ENCODE peak calls at places on chromosomes 7 and 10, in nine cellular contexts. C is RWPE1; U is brain microvascular endothelial cell; M is naive thymus-derived CD4-positive, alpha-beta T cell; K is H1; F is left ventricle myocardium inferior; T is effector memory CD4-positive, alpha-beta T cell; H is kidney; O is A673. W is an unnamed sample.

GRCh38 chr10:45040921-45041320 is 40.2 kb downstream of the ZNF22 start:
- DNase-seq in M (no peak), O (no peak), T (no peak), F (no peak), H (no peak), U (peak), K (no peak), C (no peak), W (no peak)

GRCh38 chr7:28958235-28958945 is at the start of gene TRIL:
- DNase-seq in T (no peak), U (peak), O (peak), C (no peak), K (peak), M (no peak), F (peak), H (peak), W (peak)

GRCh38 chr10:79048639-79049550 is 19.9 kb upstream of the ZMIZ1 start:
- DNase-seq in M (no peak), K (no peak), H (peak), F (peak), T (no peak), U (no peak), O (no peak), C (no peak), W (no peak)

GRCh38 chr10:59885430-59886134 is 20.8 kb downstream of the CCDC6 start:
- DNase-seq in T (no peak), O (no peak), F (no peak), U (no peak), C (no peak), H (no peak), K (no peak), M (no peak), W (no peak)

GRCh38 chr10:46288601-46289206 is 1.9 kb downstream of the ANTXRL start:
- DNase-seq in H (no peak), C (no peak), F (no peak), U (no peak), T (no peak), K (no peak), O (no peak), M (no peak), W (no peak)

GRCh38 chr10:62374862-62375710 is 917 bp downstream of the ZNF365 start:
- DNase-seq in H (no peak), U (no peak), T (no peak), C (peak), F (no peak), K (no peak), M (no peak), O (peak), W (no peak)

GRCh38 chr7:116733924-116734591 is 62.1 kb downstream of the MET start:
- DNase-seq in U (no peak), H (no peak), C (no peak), T (no peak), O (no peak), K (no peak), M (no peak), F (no peak), W (no peak)

GRCh38 chr7:123769371-123769770 is 20.6 kb upstream of the WASL start:
- DNase-seq in T (no peak), M (no peak), C (peak), K (no peak), U (peak), F (peak), O (no peak), H (no peak), W (no peak)

GRCh38 chr10:102150970-102151773 is 1.0 kb upstream of the NOLC1 start:
- DNase-seq in M (no peak), F (no peak), O (no peak), K (no peak), C (peak), H (peak), T (no peak), U (peak), W (no peak)

GRCh38 chr10:45063605-45064231 is 63.0 kb downstream of the ZNF22 start:
- DNase-seq in K (no peak), C (no peak), H (no peak), O (no peak), T (no peak), F (no peak), M (no peak), U (no peak), W (no peak)

GRCh38 chr7:129412501-129412900 is 21.7 kb upstream of the STRIP2 start:
- DNase-seq in M (no peak), H (no peak), U (no peak), K (no peak), O (no peak), T (no peak), F (no peak), C (no peak), W (no peak)

GRCh38 chr7:121336579-121336978 is 7.8 kb downstream of the WNT16 start:
- DNase-seq in K (no peak), U (no peak), F (no peak), O (no peak), C (no peak), M (no peak), H (no peak), T (no peak), W (no peak)

GRCh38 chr10:70775679-70776454 is 9.3 kb downstream of the TBATA start:
- DNase-seq in M (no peak), H (peak), C (no peak), K (peak), F (no peak), T (no peak), O (no peak), U (no peak), W (no peak)

GRCh38 chr7:22443370-22444180 is 56.4 kb downstream of the STEAP1B start:
- DNase-seq in K (no peak), H (no peak), O (no peak), C (no peak), M (no peak), F (no peak), U (peak), T (no peak), W (no peak)

GRCh38 chr10:43760514-43760913 is 111.8 kb upstream of the ZNF32 start:
- DNase-seq in O (no peak), M (no peak), C (no peak), K (no peak), H (no peak), T (no peak), F (no peak), U (no peak), W (no peak)

GRCh38 chr7:134186801-134187200 is 59.7 kb downstream of the LRGUK start:
- DNase-seq in K (no peak), U (peak), C (no peak), M (no peak), H (no peak), T (no peak), F (no peak), O (no peak), W (no peak)

GRCh38 chr7:80532153-80532552 is 20.3 kb upstream of the GNAT3 start:
- DNase-seq in C (no peak), O (no peak), M (no peak), F (no peak), K (no peak), T (no peak), H (no peak), U (no peak), W (no peak)

GRCh38 chr10:78567680-78568453 is 500.9 kb upstream of the ZMIZ1 start:
- DNase-seq in T (no peak), O (no peak), U (no peak), K (no peak), H (no peak), F (no peak), C (no peak), M (no peak), W (no peak)

GRCh38 chr7:43211276-43211675 is 98.8 kb downstream of the HECW1 start:
- DNase-seq in F (no peak), U (no peak), H (no peak), K (no peak), O (no peak), T (no peak), M (no peak), C (no peak), W (no peak)

GRCh38 chr10:117461766-117462423 is 80.7 kb upstream of the EMX2 start:
- DNase-seq in T (no peak), F (no peak), K (no peak), M (no peak), O (peak), H (peak), U (peak), C (peak), W (no peak)

GRCh38 chr7:158110661-158111555 is 476.7 kb downstream of the PTPRN2 start:
- DNase-seq in K (peak), U (no peak), H (no peak), T (no peak), O (no peak), C (no peak), F (no peak), M (no peak), W (no peak)

GRCh38 chr7:70545214-70545613 is 586.7 kb upstream of the GALNT17 start:
- DNase-seq in C (no peak), O (no peak), M (no peak), T (no peak), U (no peak), H (no peak), K (no peak), F (no peak), W (no peak)

GRCh38 chr7:146116452-146117219 is at the start of gene CNTNAP2:
- DNase-seq in H (peak), T (no peak), C (no peak), K (peak), M (no peak), O (peak), F (peak), U (peak), W (peak)

GRCh38 chr7:7772385-7772784 is 54.0 kb upstream of the RPA3 start:
- DNase-seq in F (no peak), T (no peak), K (no peak), H (no peak), C (peak), O (no peak), U (no peak), M (no peak), W (no peak)

GRCh38 chr7:5567810-5568209 is 144.2 kb upstream of the TNRC18 start:
- DNase-seq in C (no peak), T (no peak), F (no peak), O (peak), M (no peak), H (no peak), K (no peak), U (no peak), W (no peak)

GRCh38 chr10:90319188-90319914 is 538.5 kb downstream of the HTR7 start:
- DNase-seq in H (no peak), F (no peak), C (peak), U (peak), M (no peak), T (no peak), K (peak), O (peak), W (no peak)

GRCh38 chr7:13321321-13321720 is 633.9 kb downstream of the ARL4A start:
- DNase-seq in H (no peak), K (no peak), U (no peak), M (no peak), F (no peak), C (no peak), O (no peak), T (no peak), W (no peak)

GRCh38 chr10:105506258-105506657 is 865.2 kb downstream of the SORCS3 start:
- DNase-seq in M (no peak), O (no peak), U (no peak), T (no peak), K (no peak), H (no peak), C (no peak), F (no peak), W (no peak)

GRCh38 chr7:23928391-23928790 is 218.4 kb downstream of the STK31 start:
- DNase-seq in O (no peak), C (no peak), K (no peak), H (no peak), F (no peak), T (no peak), M (no peak), U (no peak), W (no peak)

GRCh38 chr7:2195403-2196246 is 37.1 kb downstream of the MAD1L1 start:
- DNase-seq in F (peak), K (no peak), O (no peak), C (peak), M (no peak), U (no peak), H (no peak), T (no peak), W (peak)

GRCh38 chr10:121309164-121309563 is 289.1 kb downstream of the FGFR2 start:
- DNase-seq in C (peak), T (no peak), F (no peak), U (no peak), K (no peak), M (no peak), O (no peak), H (no peak), W (no peak)

GRCh38 chr10:26621889-26622681 is 75.4 kb upstream of the PDSS1 start:
- DNase-seq in F (peak), C (peak), K (peak), T (no peak), O (no peak), M (no peak), U (no peak), H (no peak), W (no peak)

GRCh38 chr10:130259380-130259779 is 123.2 kb downstream of the GLRX3 start:
- DNase-seq in M (no peak), F (no peak), H (no peak), K (no peak), T (no peak), U (no peak), C (no peak), O (no peak), W (no peak)

GRCh38 chr10:61618388-61618961 is 44.3 kb upstream of the CABCOCO1 start:
- DNase-seq in C (no peak), H (no peak), F (no peak), M (no peak), O (no peak), K (no peak), U (no peak), T (no peak), W (no peak)

GRCh38 chr7:45074738-45075644 is 13.8 kb downstream of the NACAD start:
- DNase-seq in T (no peak), U (no peak), H (peak), O (no peak), C (no peak), K (no peak), M (no peak), F (no peak), W (no peak)
- H3K27ac ChIP-seq in T (no peak), U (no peak), H (no peak), O (no peak), C (peak), K (no peak), M (no peak), F (no peak), W (no peak)

GRCh38 chr7:48085942-48086341 is 3.1 kb upstream of the UPP1 start:
- DNase-seq in C (no peak), O (no peak), K (no peak), T (no peak), F (no peak), U (no peak), M (no peak), H (no peak), W (no peak)
- H3K27ac ChIP-seq in C (peak), O (no peak), K (no peak), T (no peak), F (no peak), U (no peak), M (peak), H (no peak), W (no peak)

GRCh38 chr7:135798104-135798503 is 49.5 kb upstream of the FAM180A start:
- DNase-seq in U (no peak), H (no peak), M (no peak), K (no peak), F (no peak), O (no peak), T (no peak), C (no peak), W (no peak)
- H3K27ac ChIP-seq in U (no peak), H (no peak), M (no peak), K (no peak), F (no peak), O (no peak), T (no peak), C (no peak), W (no peak)

DNA sequence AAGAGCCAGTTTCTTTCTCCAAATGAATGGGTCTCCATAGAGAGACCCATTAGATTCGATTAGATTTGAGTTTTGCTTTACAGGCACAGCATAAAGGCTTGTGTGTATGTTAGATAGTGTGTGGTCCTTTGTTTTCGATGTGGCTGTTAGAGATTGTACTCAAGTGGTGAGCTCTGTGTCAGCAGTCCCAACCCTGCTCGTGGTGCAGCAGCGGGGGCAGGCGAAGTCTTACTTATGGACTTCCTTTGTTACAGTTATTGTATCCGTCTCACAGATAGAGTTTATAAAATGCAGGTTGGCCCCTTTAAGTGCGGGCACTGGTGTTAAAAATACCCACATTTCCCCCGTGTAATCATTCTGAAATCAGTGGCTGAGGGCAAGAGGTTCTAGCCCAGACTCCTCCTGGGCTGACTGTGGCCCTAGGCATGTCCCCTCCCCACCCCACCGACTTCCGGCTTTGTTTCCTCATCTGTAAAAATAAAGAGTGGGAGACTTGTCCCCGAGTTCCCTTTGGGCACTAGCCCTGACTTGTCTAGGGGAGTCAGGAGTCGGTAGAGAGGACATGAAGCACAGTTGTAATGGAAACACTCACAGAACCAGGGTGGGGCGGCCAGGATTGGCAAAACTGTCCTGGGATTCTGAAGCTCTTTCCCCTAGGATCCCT is 28.6 kb downstream of the MTURN start:
- DNase-seq in F (no peak), T (no peak), K (no peak), U (peak), M (no peak), H (no peak), O (no peak), C (peak), W (no peak)
- H3K27ac ChIP-seq in F (peak), T (no peak), K (no peak), U (peak), M (no peak), H (no peak), O (no peak), C (peak), W (peak)